ENCODE peak calls at places on chromosomes 6 and 20, in six cellular contexts. J is MM.1S, X is upper lobe of right lung, Y is heart left ventricle, B is K562, T is PC-9. E is an unnamed sample.

GRCh38 chr20:10635476-10636208 is 38.2 kb downstream of the JAG1 start:
- DNase-seq in X (no peak), B (no peak), J (no peak), Y (no peak), T (no peak), E (no peak)

GRCh38 chr6:113825776-113826175 is 31.4 kb upstream of the MARCKS start:
- DNase-seq in Y (peak), X (peak), B (no peak), J (no peak), T (no peak), E (no peak)

GRCh38 chr20:33481431-33481941 is 8.4 kb upstream of the CBFA2T2 start:
- DNase-seq in Y (no peak), B (no peak), J (no peak), X (no peak), T (no peak), E (no peak)

GRCh38 chr6:146814148-146814750 is 215.5 kb downstream of the ADGB start:
- DNase-seq in Y (no peak), X (no peak), T (no peak), J (no peak), B (no peak), E (no peak)

GRCh38 chr20:37615507-37616425 is 78.1 kb upstream of the CTNNBL1 start:
- DNase-seq in T (no peak), J (peak), B (peak), Y (no peak), X (no peak), E (no peak)

GRCh38 chr20:23254034-23254433 is 96.6 kb upstream of the NXT1 start:
- DNase-seq in X (no peak), T (no peak), B (no peak), J (no peak), Y (no peak), E (no peak)

GRCh38 chr20:51326241-51326819 is 216.2 kb downstream of the NFATC2 start:
- DNase-seq in B (peak), Y (peak), J (peak), T (no peak), X (no peak), E (no peak)

GRCh38 chr6:130848945-130849344 is 21.7 kb downstream of the SMLR1 start:
- DNase-seq in B (peak), X (no peak), J (peak), T (no peak), Y (no peak), E (no peak)

GRCh38 chr20:61873651-61874420 is 191.8 kb downstream of the TAF4 start:
- DNase-seq in B (no peak), T (no peak), Y (no peak), X (no peak), J (no peak), E (no peak)

GRCh38 chr20:39669659-39670058 is 707.5 kb downstream of the DHX35 start:
- DNase-seq in J (no peak), Y (no peak), B (no peak), T (no peak), X (no peak), E (no peak)

GRCh38 chr20:56885521-56885920 is 256.4 kb downstream of the TFAP2C start:
- DNase-seq in T (no peak), J (peak), B (no peak), Y (no peak), X (no peak), E (no peak)

GRCh38 chr6:37285861-37286311 is 27.9 kb upstream of the TMEM217 start:
- DNase-seq in B (no peak), X (no peak), T (no peak), J (no peak), Y (no peak), E (no peak)

GRCh38 chr6:31402324-31403282 is 792 bp upstream of the MICA start:
- DNase-seq in B (peak), Y (no peak), X (peak), T (no peak), J (peak), E (peak)

GRCh38 chr20:47191074-47191673 is 165.3 kb downstream of the ZMYND8 start:
- DNase-seq in Y (no peak), X (no peak), J (no peak), B (no peak), T (peak), E (no peak)

GRCh38 chr6:149082320-149082719 is 235.2 kb upstream of the TAB2 start:
- DNase-seq in J (peak), Y (peak), B (peak), X (peak), T (peak), E (peak)

GRCh38 chr6:113893866-113894265 is 36.7 kb downstream of the MARCKS start:
- DNase-seq in Y (no peak), X (no peak), J (no peak), B (no peak), T (no peak), E (no peak)

GRCh38 chr20:58264271-58264670 is 35.8 kb upstream of the ANKRD60 start:
- DNase-seq in T (no peak), Y (no peak), X (no peak), J (no peak), B (no peak), E (no peak)

GRCh38 chr20:62052336-62052841 is 13.3 kb downstream of the TAF4 start:
- DNase-seq in Y (no peak), J (no peak), X (peak), T (no peak), B (no peak), E (no peak)

GRCh38 chr6:158321960-158322359 is 9.7 kb downstream of the TULP4 start:
- DNase-seq in T (no peak), J (no peak), B (no peak), X (no peak), Y (no peak), E (no peak)

GRCh38 chr6:152750694-152751093 is at the start of gene VIP:
- DNase-seq in X (no peak), J (peak), T (no peak), B (peak), Y (no peak), E (no peak)

GRCh38 chr6:146819596-146820320 is 221.0 kb downstream of the ADGB start:
- DNase-seq in B (no peak), Y (no peak), J (no peak), T (no peak), X (no peak), E (no peak)

GRCh38 chr20:17107127-17107526 is 119.7 kb upstream of the PCSK2 start:
- DNase-seq in J (no peak), B (no peak), Y (no peak), T (no peak), X (no peak), E (no peak)

GRCh38 chr6:109073344-109074235 is 21.1 kb downstream of the SESN1 start:
- DNase-seq in X (no peak), J (peak), Y (peak), T (peak), B (peak), E (peak)

GRCh38 chr6:27505209-27506027 is 32.5 kb upstream of the ZNF184 start:
- DNase-seq in Y (peak), J (peak), X (no peak), T (peak), B (peak), E (peak)

GRCh38 chr6:140101818-140102217 is 727.4 kb upstream of the CITED2 start:
- DNase-seq in T (no peak), B (no peak), J (no peak), Y (no peak), X (no peak), E (no peak)

GRCh38 chr6:39543117-39543516 is 182.1 kb downstream of the KIF6 start:
- DNase-seq in J (no peak), Y (peak), X (no peak), T (no peak), B (no peak), E (no peak)

GRCh38 chr20:32513031-32513866 is 71.9 kb downstream of the NOL4L start:
- DNase-seq in X (no peak), B (no peak), Y (no peak), T (no peak), J (no peak), E (no peak)

GRCh38 chr6:15389759-15390723 is 144.2 kb downstream of the JARID2 start:
- DNase-seq in B (peak), T (no peak), J (peak), X (no peak), Y (no peak), E (no peak)

GRCh38 chr6:52053038-52053704 is 34.2 kb downstream of the PKHD1 start:
- DNase-seq in B (no peak), T (no peak), X (no peak), Y (no peak), J (no peak), E (no peak)

GRCh38 chr6:69868961-69869360 is 2.6 kb downstream of the COL19A1 start:
- DNase-seq in X (no peak), Y (no peak), B (no peak), J (no peak), T (no peak), E (no peak)

GRCh38 chr6:125957845-125958244 is 1.3 kb downstream of the HINT3 start:
- DNase-seq in T (peak), J (no peak), B (no peak), Y (no peak), X (no peak), E (no peak)

GRCh38 chr6:132088150-132088549 is 137.0 kb upstream of the CCN2 start:
- DNase-seq in Y (no peak), J (no peak), X (no peak), T (no peak), B (no peak), E (no peak)

GRCh38 chr6:132082421-132082820 is 131.2 kb upstream of the CCN2 start:
- DNase-seq in Y (no peak), T (no peak), B (no peak), X (no peak), J (no peak), E (no peak)

GRCh38 chr6:132087391-132087790 is 136.2 kb upstream of the CCN2 start:
- DNase-seq in X (no peak), J (no peak), Y (no peak), T (no peak), B (no peak), E (no peak)

GRCh38 chr6:132085731-132086130 is 134.6 kb upstream of the CCN2 start:
- DNase-seq in Y (no peak), T (no peak), J (no peak), X (no peak), B (no peak), E (no peak)

DNA sequence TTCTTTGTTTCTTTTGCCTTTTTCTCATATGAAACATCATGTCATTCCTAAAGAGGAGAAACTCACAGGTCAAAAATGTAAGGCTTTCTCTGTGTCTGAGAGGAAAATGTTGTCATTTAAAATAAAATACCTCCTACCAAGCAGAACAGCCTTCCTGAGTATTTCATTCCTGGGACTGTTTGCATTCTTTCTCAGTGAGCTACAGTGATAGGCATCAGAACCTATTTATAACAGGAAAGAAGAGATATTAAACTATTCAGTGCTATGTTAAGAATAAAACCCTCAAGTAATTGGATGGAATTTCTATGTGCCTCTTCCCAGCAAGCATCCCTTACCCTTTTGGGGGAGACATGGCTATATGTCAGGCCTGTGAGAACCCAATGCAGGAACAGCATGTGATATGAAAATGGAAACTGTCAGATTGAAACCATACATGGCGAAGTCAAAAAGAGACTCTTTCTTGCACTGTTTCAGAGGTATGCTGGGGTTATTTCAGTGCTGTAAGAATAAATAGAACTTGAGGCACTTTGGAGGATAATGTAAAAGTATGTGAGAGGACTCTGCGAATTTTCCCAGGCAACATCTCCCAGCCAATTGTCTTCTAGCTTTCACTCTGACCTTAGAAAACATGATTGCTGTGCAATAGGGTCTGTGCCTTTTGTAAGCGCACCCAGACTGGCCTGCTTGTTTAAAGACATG is 133.8 kb upstream of the CCN2 start:
- DNase-seq in T (peak), J (peak), Y (no peak), X (no peak), B (no peak), E (no peak)
- H3K27ac ChIP-seq in T (peak), J (peak), Y (peak), X (peak), B (no peak), E (no peak)

GRCh38 chr6:166620478-166621113 is 6.5 kb downstream of the RPS6KA2 start:
- DNase-seq in T (no peak), B (no peak), X (no peak), Y (no peak), J (no peak), E (no peak)

GRCh38 chr6:166617359-166617758 is 9.7 kb downstream of the RPS6KA2 start:
- DNase-seq in Y (no peak), B (no peak), X (no peak), T (no peak), J (no peak), E (no peak)

GRCh38 chr6:166619912-166620311 is 7.1 kb downstream of the RPS6KA2 start:
- DNase-seq in X (no peak), B (no peak), J (no peak), T (peak), Y (no peak), E (no peak)

GRCh38 chr6:166618251-166618650 is 8.8 kb downstream of the RPS6KA2 start:
- DNase-seq in T (no peak), Y (no peak), B (no peak), X (no peak), J (no peak), E (no peak)

GRCh38 chr6:166618866-166619761 is 7.9 kb downstream of the RPS6KA2 start:
- DNase-seq in J (no peak), B (no peak), Y (no peak), T (peak), X (no peak), E (no peak)
- H3K27ac ChIP-seq in J (no peak), B (no peak), Y (peak), T (peak), X (peak), E (no peak)

GRCh38 chr6:85864453-85865401 is 222.0 kb upstream of the SYNCRIP start:
- DNase-seq in J (no peak), X (no peak), T (no peak), B (no peak), Y (no peak), E (no peak)
- H3K27ac ChIP-seq in J (no peak), X (no peak), T (no peak), B (no peak), Y (no peak), E (no peak)

GRCh38 chr6:11771473-11772048 is 7.0 kb downstream of the ADTRP start:
- DNase-seq in B (no peak), Y (no peak), T (peak), J (no peak), X (no peak), E (no peak)
- H3K27ac ChIP-seq in B (no peak), Y (peak), T (peak), J (no peak), X (peak), E (no peak)

GRCh38 chr20:25221592-25222460 is 26.1 kb upstream of the PYGB start:
- DNase-seq in X (no peak), J (no peak), B (no peak), T (no peak), Y (no peak), E (no peak)
- H3K27ac ChIP-seq in X (no peak), J (no peak), B (peak), T (peak), Y (peak), E (no peak)

GRCh38 chr6:144266091-144266649 is 19.0 kb upstream of the UTRN start:
- DNase-seq in Y (peak), B (no peak), J (no peak), X (peak), T (peak), E (no peak)
- H3K27ac ChIP-seq in Y (peak), B (no peak), J (no peak), X (peak), T (peak), E (no peak)

GRCh38 chr6:12494161-12494560 is 204.0 kb downstream of the EDN1 start:
- DNase-seq in Y (no peak), J (no peak), B (no peak), T (no peak), X (no peak), E (no peak)

GRCh38 chr6:12493446-12493845 is 203.3 kb downstream of the EDN1 start:
- DNase-seq in T (no peak), J (no peak), Y (no peak), B (no peak), X (no peak), E (no peak)

GRCh38 chr6:12485837-12486236 is 195.7 kb downstream of the EDN1 start:
- DNase-seq in B (no peak), X (no peak), T (no peak), Y (no peak), J (no peak), E (no peak)

GRCh38 chr6:12490376-12490903 is 200.3 kb downstream of the EDN1 start:
- DNase-seq in B (no peak), X (no peak), Y (no peak), T (no peak), J (no peak), E (no peak)

DNA sequence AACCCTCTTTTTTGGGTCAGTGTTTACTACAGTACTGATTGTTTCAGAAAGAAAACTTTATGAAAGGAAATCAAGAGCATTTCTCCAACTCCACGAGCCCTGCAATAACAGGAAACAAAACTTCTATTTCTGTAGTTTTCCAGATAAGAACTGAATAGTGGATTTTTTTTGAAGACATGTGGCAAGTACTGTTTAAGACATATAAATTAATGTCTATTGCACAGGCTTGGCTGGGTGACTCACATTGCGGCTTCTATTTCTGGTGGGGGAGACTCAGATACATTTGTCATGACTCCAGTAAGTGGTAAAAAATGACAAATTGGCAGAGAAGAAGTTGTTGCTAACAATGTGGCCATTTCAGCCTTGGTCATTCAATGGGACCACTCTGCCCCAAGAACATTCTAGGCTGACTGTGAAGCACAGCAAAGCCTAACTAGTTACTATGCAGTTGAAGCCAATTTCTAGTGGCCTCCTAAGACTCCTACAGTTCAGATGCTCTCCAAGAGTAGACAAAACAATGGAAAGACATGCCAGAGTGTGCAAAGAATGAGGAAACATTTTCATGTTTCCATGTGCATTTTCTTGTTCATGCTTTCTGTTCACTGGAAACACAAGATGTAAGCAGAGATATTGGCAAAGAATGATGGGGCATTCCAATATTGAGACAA is 200.9 kb downstream of the EDN1 start:
- DNase-seq in Y (no peak), J (no peak), T (peak), X (no peak), B (no peak), E (no peak)
- H3K27ac ChIP-seq in Y (peak), J (no peak), T (peak), X (no peak), B (no peak), E (no peak)

DNA sequence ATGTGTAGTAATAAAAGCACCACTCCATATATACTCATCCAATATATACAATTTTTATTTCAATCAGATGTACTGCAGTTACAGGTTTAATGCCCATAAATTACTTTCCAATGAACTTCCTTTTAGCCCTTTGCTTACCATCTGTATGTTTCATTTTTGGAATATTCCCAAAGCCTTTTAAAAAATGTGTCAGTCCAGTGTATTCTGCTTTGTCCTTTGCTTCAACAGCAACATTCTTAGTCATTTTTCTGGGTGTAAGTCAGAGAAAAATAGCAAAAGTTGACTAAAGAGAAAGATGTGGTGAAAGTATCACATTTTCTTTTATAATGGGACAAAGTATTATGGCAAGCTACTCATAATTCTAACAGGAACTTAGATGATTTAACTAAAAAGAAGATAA is 15.2 kb downstream of the DSE start:
- DNase-seq in T (no peak), X (no peak), Y (no peak), J (no peak), B (no peak), E (no peak)
- H3K27ac ChIP-seq in T (peak), X (peak), Y (no peak), J (no peak), B (no peak), E (no peak)